ENCODE peak calls at places on chromosomes 5 and 9, in six cellular contexts. R is transverse colon, V is prostate gland, I is endothelial cell of umbilical vein, O is suprapubic skin, Y is breast epithelium. A is an unnamed sample.

GRCh38 chr9:123011878-123012528 is 21.5 kb upstream of the GPR21 start:
- DNase-seq in R (no peak), V (no peak), O (no peak), Y (no peak), I (no peak), A (no peak)

GRCh38 chr9:105332471-105332870 is 88.0 kb downstream of the SLC44A1 start:
- DNase-seq in I (no peak), V (no peak), R (no peak), Y (no peak), O (no peak), A (no peak)

GRCh38 chr9:96559339-96559943 is 60.2 kb downstream of the CDC14B start:
- DNase-seq in I (no peak), Y (no peak), O (no peak), R (no peak), V (no peak), A (no peak)

GRCh38 chr9:20579544-20580309 is 42.6 kb downstream of the MLLT3 start:
- DNase-seq in V (no peak), R (no peak), I (no peak), Y (no peak), O (no peak), A (no peak)

GRCh38 chr5:126384985-126385384 is 38.2 kb upstream of the GRAMD2B start:
- DNase-seq in O (no peak), V (no peak), I (no peak), Y (no peak), R (no peak), A (no peak)

GRCh38 chr5:79146352-79146751 is 34.7 kb downstream of the BHMT start:
- DNase-seq in I (no peak), R (no peak), O (no peak), V (no peak), Y (no peak), A (no peak)

GRCh38 chr9:124562328-124562727 is 55.1 kb upstream of the NR5A1 start:
- DNase-seq in Y (no peak), V (no peak), I (no peak), R (no peak), O (no peak), A (no peak)

GRCh38 chr9:5441043-5441442 is 3.3 kb upstream of the PLGRKT start:
- DNase-seq in O (no peak), V (no peak), R (no peak), I (no peak), Y (no peak), A (no peak)

GRCh38 chr9:38271666-38272241 is 120.7 kb upstream of the ALDH1B1 start:
- DNase-seq in V (no peak), Y (no peak), R (no peak), I (no peak), O (no peak), A (no peak)

GRCh38 chr5:997711-998110 is 10.9 kb upstream of the NKD2 start:
- DNase-seq in R (no peak), O (peak; percentile 65), V (no peak), I (no peak), Y (no peak), A (no peak)

GRCh38 chr5:998975-999501 is 9.6 kb upstream of the NKD2 start:
- DNase-seq in O (peak; percentile 71), V (no peak), I (no peak), Y (peak; percentile 14), R (peak; percentile 11), A (peak; percentile 23)

GRCh38 chr5:998276-998974 is 10.2 kb upstream of the NKD2 start:
- DNase-seq in I (no peak), O (peak; percentile 68), R (no peak), Y (no peak), V (no peak), A (peak; percentile 19)

GRCh38 chr5:995318-995717 is 13.3 kb upstream of the NKD2 start:
- DNase-seq in O (peak; percentile 45), V (no peak), Y (no peak), I (no peak), R (no peak), A (no peak)

DNA sequence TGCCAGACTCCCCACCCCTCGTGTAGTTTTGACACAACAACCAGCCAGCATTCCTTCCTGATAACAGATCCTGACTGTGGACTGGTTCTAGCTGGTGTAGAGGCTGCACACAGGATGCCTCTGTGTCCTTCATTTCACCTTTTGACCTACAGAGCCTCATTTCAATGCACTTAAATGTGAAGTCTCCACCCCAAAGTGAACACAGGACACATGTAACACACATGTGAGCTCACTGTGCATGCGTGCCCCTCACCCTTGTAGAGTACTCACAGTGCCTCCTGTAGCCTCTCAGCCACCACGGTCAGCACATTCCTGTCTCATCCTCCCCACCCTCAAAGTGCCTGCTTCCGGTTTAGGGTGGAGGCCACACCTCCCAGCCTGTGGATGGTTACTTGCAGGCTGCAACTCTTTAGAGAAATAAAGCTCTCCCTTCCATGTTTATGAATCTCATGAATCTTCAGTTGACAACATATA is 11.6 kb upstream of the NKD2 start:
- DNase-seq in O (peak; percentile 70), R (peak; percentile 25), V (no peak), Y (no peak), I (no peak), A (peak; percentile 21)
- TF ChIP-seq POLR2AphosphoS5 in O (no peak), R (no peak), V (no peak), Y (no peak), I (no peak), A (peak; percentile 24)

DNA sequence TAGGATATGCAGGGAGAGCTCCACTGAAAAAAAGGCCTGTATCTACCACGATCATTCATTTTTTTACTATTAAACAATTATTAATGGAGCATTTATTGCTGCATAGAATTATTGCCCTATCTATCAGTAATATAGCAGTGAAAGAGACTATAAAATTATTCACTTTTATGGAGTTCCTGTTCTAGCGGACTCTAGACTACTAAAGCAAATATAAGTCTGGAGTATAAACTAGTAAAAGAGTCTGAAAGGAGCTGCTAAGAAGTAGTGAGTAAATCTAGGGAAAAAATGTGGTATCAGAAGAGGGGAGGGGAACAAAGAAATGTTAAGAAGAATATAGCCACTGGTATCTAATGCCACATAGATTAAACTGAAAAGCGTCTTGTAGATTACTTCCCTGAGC is 150.4 kb upstream of the CYLC2 start:
- DNase-seq in V (no peak), R (no peak), Y (no peak), I (no peak), O (no peak), A (no peak)
- TF ChIP-seq CTCF in V (no peak), R (no peak), Y (no peak), I (no peak), O (no peak), A (no peak)

GRCh38 chr5:10103098-10103497 is 146.6 kb downstream of the ATPSCKMT start:
- DNase-seq in R (no peak), V (no peak), I (no peak), O (no peak), Y (no peak), A (no peak)
- TF ChIP-seq POLR2AphosphoS5 in R (no peak), V (no peak), I (no peak), O (no peak), Y (no peak), A (no peak)

GRCh38 chr5:152599096-152599495 is 194.0 kb upstream of the NMUR2 start:
- DNase-seq in I (no peak), O (no peak), V (no peak), R (no peak), Y (no peak), A (no peak)

GRCh38 chr5:152595327-152595890 is 190.3 kb upstream of the NMUR2 start:
- DNase-seq in V (no peak), Y (no peak), R (no peak), O (no peak), I (no peak), A (no peak)

GRCh38 chr5:152592416-152592815 is 187.3 kb upstream of the NMUR2 start:
- DNase-seq in R (no peak), Y (no peak), V (no peak), O (no peak), I (no peak), A (no peak)

GRCh38 chr5:152593388-152593787 is 188.3 kb upstream of the NMUR2 start:
- DNase-seq in V (no peak), O (no peak), Y (no peak), R (no peak), I (no peak), A (no peak)
- TF ChIP-seq CTCF in V (no peak), O (no peak), Y (no peak), R (no peak), I (no peak), A (no peak)

DNA sequence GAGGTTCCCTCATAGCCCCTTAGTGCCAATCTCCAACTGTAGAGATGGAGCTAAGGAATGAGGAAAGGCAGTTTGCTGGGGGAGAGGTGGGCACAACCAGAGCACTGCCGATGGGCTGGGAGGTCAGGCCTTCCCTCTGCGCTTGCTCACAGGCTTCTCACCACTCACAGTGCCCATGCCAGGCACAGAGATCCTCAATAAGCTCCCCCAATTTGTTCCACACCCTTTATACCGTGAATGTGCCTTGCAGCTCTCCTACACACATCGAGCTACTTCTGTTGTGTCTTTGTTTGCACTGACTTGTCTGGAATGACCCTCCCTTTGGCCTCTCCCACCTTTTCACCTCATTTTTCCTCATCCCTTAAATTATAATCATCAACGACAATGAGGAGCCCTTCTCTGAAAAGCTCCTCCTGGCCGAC is 1.6 kb upstream of the HK3 start:
- DNase-seq in V (no peak), R (no peak), O (no peak), I (no peak), Y (no peak), A (no peak)
- TF ChIP-seq POLR2AphosphoS5 in V (no peak), R (no peak), O (no peak), I (no peak), Y (no peak), A (no peak)

DNA sequence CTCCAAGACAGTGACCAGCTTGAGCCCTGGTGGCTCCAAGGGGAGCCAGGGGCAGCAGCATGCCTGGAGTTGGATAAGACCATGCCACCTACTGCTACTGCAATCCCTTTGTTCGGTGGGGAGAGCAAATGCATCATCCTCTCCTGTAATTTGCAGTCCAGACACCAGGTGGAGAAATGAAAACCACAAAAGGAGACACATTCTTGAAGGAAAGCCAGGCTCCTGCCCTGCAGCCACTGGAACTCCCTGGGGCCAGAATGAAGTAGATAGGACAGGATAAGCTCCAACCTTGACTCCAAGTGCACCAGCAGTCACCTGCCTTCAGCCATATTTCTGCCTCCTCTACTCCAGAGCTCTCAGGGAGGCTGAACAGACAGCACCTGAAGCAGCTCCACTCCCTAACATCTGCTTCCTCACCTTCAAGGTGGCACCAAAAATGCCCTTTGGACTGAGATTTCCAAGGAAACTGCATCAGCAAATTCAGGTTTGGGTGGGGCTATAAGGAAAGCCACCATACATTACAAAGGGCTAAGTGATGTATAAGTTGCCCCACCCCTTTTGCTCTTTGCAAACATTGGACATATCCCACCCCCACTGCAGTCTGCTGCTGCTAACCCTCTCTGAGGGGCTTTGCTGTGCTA is 65.0 kb upstream of the IQGAP2 start:
- DNase-seq in Y (peak; percentile 36), I (peak; percentile 33), R (peak; percentile 49), O (no peak), V (peak; percentile 70), A (peak; percentile 44)
- TF ChIP-seq CTCF in Y (peak; percentile 70), I (peak; percentile 24), R (peak; percentile 75), O (no peak), V (no peak), A (peak; percentile 71)

DNA sequence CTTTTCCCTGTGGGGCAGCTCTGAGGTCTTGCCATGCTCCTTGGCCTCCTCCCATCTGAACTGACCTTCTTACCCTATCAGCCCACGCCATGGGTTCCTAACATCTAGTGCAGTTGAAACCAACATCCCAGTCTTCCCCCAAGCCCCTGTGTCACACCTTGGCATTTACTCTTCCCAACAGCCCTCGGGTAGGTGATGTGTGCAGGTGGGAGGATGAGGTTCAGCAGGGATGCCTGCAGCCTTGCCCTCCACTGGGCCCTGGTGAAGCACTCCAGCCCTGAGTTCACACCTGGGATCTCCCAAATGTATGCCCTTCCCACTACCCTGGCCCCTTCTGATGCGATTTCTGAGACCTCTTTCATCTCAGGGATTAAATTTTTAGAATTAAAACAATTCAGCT is 15.5 kb downstream of the IRX2 start:
- DNase-seq in O (no peak), V (no peak), R (no peak), Y (no peak), I (no peak), A (no peak)
- TF ChIP-seq POLR2AphosphoS5 in O (no peak), V (no peak), R (no peak), Y (no peak), I (no peak), A (no peak)